ENCODE peak calls at places on chromosomes 7 and 10, in eight cellular contexts. X is adrenal gland, D is breast epithelium, B is progenitor cell of endocrine pancreas, A is astrocyte of the cerebellum, N is BE2C, Z is upper lobe of left lung, R is nephron progenitor cell. S is an unnamed sample.

GRCh38 chr10:114879093-114879492 is 57.5 kb downstream of the FHIP2A start:
- DNase-seq in R (no peak), B (no peak), D (no peak), A (no peak), Z (no peak), N (no peak), X (no peak), S (no peak)

GRCh38 chr7:156397249-156397648 is 243.3 kb upstream of the RNF32 start:
- DNase-seq in D (no peak), Z (no peak), X (no peak), A (no peak), B (no peak), R (no peak), N (no peak), S (no peak)

GRCh38 chr10:13615650-13616049 is 28.9 kb downstream of the PRPF18 start:
- DNase-seq in Z (no peak), R (peak), N (no peak), D (no peak), A (no peak), X (no peak), B (no peak), S (no peak)

GRCh38 chr10:62844280-62845011 is 28.3 kb upstream of the EGR2 start:
- DNase-seq in B (no peak), R (no peak), N (no peak), A (no peak), Z (no peak), D (peak), X (no peak), S (peak)

GRCh38 chr7:27709137-27710075 is 30.6 kb upstream of the TAX1BP1 start:
- DNase-seq in X (peak), B (no peak), N (no peak), D (no peak), Z (no peak), A (no peak), R (no peak), S (no peak)

GRCh38 chr10:79983286-79983909 is 34.5 kb upstream of the SFTPD start:
- DNase-seq in Z (peak), D (no peak), A (no peak), R (no peak), B (no peak), N (no peak), X (no peak), S (no peak)

GRCh38 chr10:75910032-75910431 is 478.6 kb downstream of the LRMDA start:
- DNase-seq in R (no peak), X (no peak), A (peak), Z (no peak), B (no peak), D (no peak), N (no peak), S (no peak)

GRCh38 chr10:127737563-127738511 is 852 bp downstream of the FOXI2 start:
- DNase-seq in N (no peak), X (no peak), Z (peak), R (no peak), D (no peak), A (no peak), B (no peak), S (no peak)

GRCh38 chr10:132066186-132066585 is 440 bp downstream of the JAKMIP3 start:
- DNase-seq in B (no peak), D (no peak), N (no peak), X (no peak), R (no peak), Z (no peak), A (no peak), S (no peak)

GRCh38 chr10:124546957-124547650 is 85.5 kb downstream of the LHPP start:
- DNase-seq in R (no peak), N (no peak), A (no peak), Z (no peak), B (no peak), D (no peak), X (no peak), S (no peak)
- TF ChIP-seq CTCF in R (no peak), N (no peak), A (no peak), Z (no peak), B (no peak), D (no peak), X (no peak), S (no peak)

GRCh38 chr10:103350522-103351260 is at the start of gene PCGF6:
- DNase-seq in D (peak), R (peak), N (peak), Z (peak), X (peak), B (peak), A (no peak), S (peak)
- TF ChIP-seq CTCF in D (no peak), R (no peak), N (no peak), Z (no peak), X (no peak), B (peak), A (no peak), S (no peak)

DNA sequence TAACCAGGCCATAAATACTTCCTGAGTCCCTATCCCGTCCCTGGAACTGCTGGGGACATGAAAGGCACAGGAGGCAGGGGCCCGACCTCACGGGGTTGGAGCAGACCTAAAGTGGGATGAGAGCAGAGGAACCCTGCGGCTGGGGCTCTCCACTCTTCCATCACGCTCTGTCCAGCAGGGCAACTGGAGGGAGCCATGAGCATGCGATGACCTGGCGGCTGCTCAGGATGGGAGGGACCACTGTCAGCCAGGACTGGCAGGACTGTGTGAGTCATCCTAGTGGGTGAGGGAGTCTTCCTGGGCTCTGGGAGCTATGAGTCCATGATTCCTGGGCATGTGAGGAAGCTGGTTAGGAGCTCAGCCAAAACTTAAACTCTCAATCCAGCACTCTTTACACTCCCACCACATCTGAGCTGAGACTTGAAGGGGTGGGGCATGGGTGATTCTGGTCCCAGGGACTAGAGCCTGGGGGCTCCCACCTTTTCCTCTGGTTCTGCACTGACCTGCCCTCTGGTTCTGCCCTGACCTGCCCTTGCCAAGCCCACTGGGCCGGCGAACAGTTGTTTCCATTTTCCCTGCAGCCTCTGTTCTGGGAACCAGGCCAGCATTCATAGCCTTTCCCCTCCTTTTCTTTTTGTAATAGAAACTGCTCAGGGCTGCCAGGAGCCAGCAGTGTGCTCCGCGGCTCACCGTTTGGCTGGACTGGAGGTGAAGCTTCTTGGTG is 47.1 kb downstream of the SYPL1 start:
- DNase-seq in R (peak), A (peak), D (peak), X (peak), Z (no peak), N (peak), B (no peak), S (no peak)
- TF ChIP-seq CTCF in R (no peak), A (no peak), D (no peak), X (no peak), Z (no peak), N (no peak), B (no peak), S (no peak)

DNA sequence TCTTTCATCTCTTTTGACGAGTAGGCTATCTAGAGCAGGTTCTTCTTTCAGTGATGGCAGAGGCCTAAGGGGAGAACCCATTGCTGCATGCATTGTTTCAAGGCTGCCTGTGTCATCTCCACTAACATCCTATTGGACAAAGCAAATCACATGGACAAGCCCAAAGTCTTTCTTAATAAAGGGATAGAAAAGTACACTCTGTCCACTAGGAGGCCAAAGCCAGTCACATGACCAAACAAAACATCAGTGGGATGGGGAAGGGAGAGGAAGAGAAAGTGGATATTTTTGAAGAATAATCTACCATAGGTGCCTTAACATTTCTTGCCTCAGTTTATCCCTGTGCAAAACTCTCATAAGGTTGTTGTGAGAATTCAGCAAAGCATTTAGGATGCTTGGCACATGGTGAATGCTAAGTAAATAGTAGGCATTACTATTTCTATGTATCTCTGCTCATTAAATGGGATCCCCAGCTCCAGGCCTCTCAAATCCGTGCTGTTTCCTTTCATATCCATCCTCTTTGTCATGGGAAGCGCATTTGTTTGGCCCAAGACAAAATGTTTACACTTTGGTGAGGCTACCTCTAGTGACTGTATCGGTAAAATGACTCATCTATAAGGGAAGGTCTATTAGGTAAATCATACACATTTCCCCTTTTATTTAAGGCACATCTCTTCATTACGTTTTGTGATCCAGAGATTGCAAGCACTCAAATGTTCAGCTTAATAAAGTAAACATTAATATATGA is 16.7 kb upstream of the CADPS2 start:
- DNase-seq in Z (no peak), X (no peak), D (no peak), R (no peak), N (peak), B (no peak), A (no peak), S (no peak)
- TF ChIP-seq CTCF in Z (peak), X (no peak), D (peak), R (peak), N (peak), B (peak), A (no peak), S (no peak)

DNA sequence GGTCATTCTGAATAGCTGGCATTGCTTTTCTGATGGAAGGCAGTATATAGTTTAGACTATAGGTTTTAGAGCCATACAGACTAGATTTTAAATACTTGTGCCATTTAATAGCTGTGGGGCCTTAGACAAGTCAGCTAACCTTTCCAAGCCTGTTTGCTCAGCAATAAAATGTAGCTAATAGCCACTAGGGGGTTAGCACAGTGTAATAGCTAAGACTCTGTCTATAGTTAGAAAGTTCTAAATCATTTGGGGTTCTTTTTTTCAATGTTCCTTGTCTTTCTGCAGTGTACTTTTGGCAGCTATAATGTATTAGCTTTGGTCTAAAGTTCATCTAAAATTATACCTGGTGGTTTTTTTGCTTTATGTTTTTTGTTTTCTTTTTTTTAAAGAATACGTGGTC is 7.5 kb upstream of the KIFBP start:
- DNase-seq in B (no peak), N (no peak), X (no peak), A (no peak), D (no peak), Z (no peak), R (no peak), S (no peak)
- TF ChIP-seq CTCF in B (peak), N (peak), X (peak), A (peak), D (peak), Z (no peak), R (peak), S (no peak)

GRCh38 chr10:133177380-133178157 is 17.6 kb downstream of the KNDC1 start:
- DNase-seq in Z (no peak), X (no peak), A (no peak), D (no peak), N (no peak), R (no peak), B (no peak), S (no peak)

GRCh38 chr10:133179128-133179520 is 19.1 kb downstream of the KNDC1 start:
- DNase-seq in D (no peak), Z (peak), N (peak), B (no peak), X (no peak), R (no peak), A (no peak), S (no peak)

GRCh38 chr10:133179651-133180050 is 19.6 kb downstream of the KNDC1 start:
- DNase-seq in X (no peak), N (peak), Z (peak), R (peak), D (no peak), B (no peak), A (no peak), S (no peak)

GRCh38 chr10:133180192-133180914 is 20.3 kb downstream of the KNDC1 start:
- DNase-seq in D (no peak), X (no peak), N (peak), A (no peak), Z (peak), B (no peak), R (no peak), S (no peak)

GRCh38 chr10:133178357-133179127 is 18.5 kb downstream of the KNDC1 start:
- DNase-seq in B (no peak), X (no peak), Z (peak), R (no peak), A (no peak), D (no peak), N (no peak), S (no peak)
- TF ChIP-seq CTCF in B (no peak), X (no peak), Z (no peak), R (no peak), A (no peak), D (no peak), N (no peak), S (no peak)

GRCh38 chr7:149028346-149029109 is at the start of gene PDIA4:
- DNase-seq in B (peak), X (peak), N (peak), A (peak), Z (peak), R (peak), D (peak), S (peak)
- TF ChIP-seq CTCF in B (peak), X (peak), N (peak), A (no peak), Z (peak), R (no peak), D (peak), S (no peak)

DNA sequence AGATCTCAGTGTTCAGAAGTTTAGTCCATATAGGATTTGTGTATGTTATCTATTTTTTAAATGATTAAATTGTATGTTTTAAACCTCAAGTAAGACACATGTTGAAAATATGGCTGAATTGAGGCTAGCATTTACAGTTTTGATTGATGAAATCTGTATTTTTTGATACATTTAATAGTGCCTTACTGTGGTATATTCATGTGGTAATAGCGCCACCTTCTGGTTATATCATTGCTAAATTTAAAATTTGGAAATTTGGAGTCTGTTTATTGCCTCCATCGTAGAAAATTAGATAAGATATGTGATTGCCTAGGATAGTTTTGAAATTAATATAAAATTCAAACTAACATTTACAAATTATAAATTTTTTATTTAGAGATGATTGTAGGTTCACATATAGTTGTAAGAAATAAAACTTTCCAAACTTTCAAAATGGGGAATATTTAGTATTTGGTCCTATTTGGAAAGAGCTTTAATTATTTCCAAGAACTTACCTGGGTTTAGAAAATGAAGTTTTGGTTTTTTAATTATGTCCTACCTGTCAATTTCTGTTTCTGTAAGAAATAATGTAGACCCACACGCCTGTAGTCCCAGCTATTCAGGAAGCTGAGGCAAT is 19.1 kb upstream of the ARMS2 start:
- DNase-seq in X (no peak), Z (no peak), A (peak), D (no peak), B (no peak), R (no peak), N (no peak), S (no peak)
- TF ChIP-seq CTCF in X (peak), Z (peak), A (no peak), D (peak), B (peak), R (peak), N (peak), S (peak)

DNA sequence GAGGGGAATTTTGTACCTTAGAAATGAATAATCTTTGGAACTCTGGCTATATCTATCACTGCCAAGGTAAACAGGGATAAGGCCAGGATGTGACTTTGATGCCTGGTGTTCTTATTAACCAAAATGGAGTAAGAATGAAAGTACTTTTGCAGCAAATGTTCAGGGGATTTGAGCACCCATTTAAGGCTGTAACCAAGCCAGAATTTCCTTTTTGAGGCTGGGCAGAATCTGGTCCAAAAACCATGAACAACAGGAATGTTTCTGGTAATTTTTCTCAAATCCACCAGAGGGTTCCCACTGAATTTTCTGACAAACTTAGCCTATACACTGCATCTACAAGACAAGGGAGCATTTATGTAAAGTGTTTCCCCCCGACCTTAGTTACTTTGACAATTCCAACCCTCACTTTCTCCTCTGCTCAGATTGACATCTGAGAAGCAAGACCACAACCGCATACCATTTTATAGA is 120.6 kb downstream of the BAMBI start:
- DNase-seq in A (peak), D (no peak), B (no peak), R (no peak), X (no peak), N (no peak), Z (no peak), S (no peak)
- TF ChIP-seq CTCF in A (peak), D (no peak), B (no peak), R (no peak), X (no peak), N (peak), Z (no peak), S (no peak)

GRCh38 chr7:14425559-14425958 is 436.1 kb upstream of the ETV1 start:
- DNase-seq in X (no peak), N (no peak), Z (no peak), B (no peak), D (no peak), A (no peak), R (no peak), S (no peak)

GRCh38 chr7:14419554-14419953 is 430.1 kb upstream of the ETV1 start:
- DNase-seq in Z (no peak), X (no peak), N (no peak), B (no peak), D (no peak), R (no peak), A (no peak), S (no peak)

GRCh38 chr7:14420768-14421167 is 431.3 kb upstream of the ETV1 start:
- DNase-seq in X (no peak), R (no peak), B (no peak), Z (no peak), D (no peak), N (peak), A (no peak), S (no peak)

DNA sequence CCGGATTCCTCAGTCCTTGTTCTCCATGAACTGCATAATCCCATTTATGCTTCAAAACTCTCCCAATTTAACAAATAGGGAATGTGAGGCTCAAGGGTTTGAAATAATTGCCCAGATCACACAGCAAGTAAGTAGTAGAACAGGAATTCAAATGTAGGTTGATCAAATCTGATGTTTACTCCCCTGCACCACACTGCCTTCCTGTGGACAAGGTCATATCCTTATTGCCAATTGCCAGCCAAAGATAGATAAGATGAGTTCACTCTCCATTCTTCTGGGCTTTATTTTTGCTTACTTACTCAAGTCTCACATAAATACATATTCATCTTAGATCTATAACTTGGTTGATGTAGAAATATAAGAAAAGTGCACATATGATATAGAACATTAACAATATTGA is 435.2 kb upstream of the ETV1 start:
- DNase-seq in D (no peak), R (no peak), B (no peak), N (no peak), Z (no peak), X (no peak), A (no peak), S (no peak)
- TF ChIP-seq CTCF in D (no peak), R (no peak), B (no peak), N (peak), Z (no peak), X (no peak), A (no peak), S (no peak)

S was measured in activated CD8-positive, alpha-beta T cell treated with anti-CD3 and anti-CD28 coated beads for 36 hours.